ENCODE peak calls at places on chromosomes 7 and 10, in five cellular contexts. Y is cardiac muscle cell, O is uterus, A is breast epithelium, L is heart right ventricle. B is an unnamed sample.

GRCh38 chr10:112952282-112952991 is 2.4 kb downstream of the TCF7L2 start:
- DNase-seq in Y (peak; percentile 57), O (peak; percentile 24), A (no peak), L (peak; percentile 26), B (no peak)

GRCh38 chr10:97028126-97028831 is 157.5 kb downstream of the SLIT1 start:
- DNase-seq in Y (peak; percentile 12), O (no peak), A (no peak), L (no peak), B (no peak)

GRCh38 chr7:157576415-157576814 is 239.6 kb downstream of the DNAJB6 start:
- DNase-seq in Y (no peak), O (no peak), A (no peak), L (no peak), B (peak; percentile 77)

GRCh38 chr7:100886142-100886935 is 3.2 kb downstream of the UFSP1 start:
- DNase-seq in Y (no peak), O (no peak), A (no peak), L (no peak), B (no peak)

GRCh38 chr10:126373982-126374381 is 14.3 kb downstream of the ADAM12 start:
- DNase-seq in Y (no peak), O (no peak), A (no peak), L (no peak), B (no peak)

GRCh38 chr10:24651923-24652322 is 71.8 kb downstream of the ARHGAP21 start:
- DNase-seq in Y (no peak), O (no peak), A (no peak), L (no peak), B (no peak)

GRCh38 chr10:112811741-112812551 is 138.1 kb upstream of the TCF7L2 start:
- DNase-seq in Y (peak; percentile 92), O (peak; percentile 29), A (peak; percentile 66), L (no peak), B (peak; percentile 63)

GRCh38 chr7:41994746-41995110 is 242.3 kb downstream of the GLI3 start:
- DNase-seq in Y (no peak), O (no peak), A (no peak), L (no peak), B (no peak)

GRCh38 chr7:6482307-6482706 is 34.6 kb upstream of the DAGLB start:
- DNase-seq in Y (no peak), O (no peak), A (no peak), L (no peak), B (no peak)

GRCh38 chr10:49518982-49519578 is 19.8 kb downstream of the ERCC6 start:
- DNase-seq in Y (peak; percentile 72), O (no peak), A (no peak), L (no peak), B (no peak)

GRCh38 chr7:102019461-102019860 is 202.0 kb downstream of the CUX1 start:
- DNase-seq in Y (no peak), O (no peak), A (no peak), L (no peak), B (no peak)

GRCh38 chr10:78960316-78960800 is 108.4 kb upstream of the ZMIZ1 start:
- DNase-seq in Y (peak; percentile 90), O (peak; percentile 77), A (no peak), L (peak; percentile 45), B (peak; percentile 64)

GRCh38 chr7:104967595-104967994 is 46.4 kb upstream of the KMT2E start:
- DNase-seq in Y (peak; percentile 78), O (no peak), A (no peak), L (no peak), B (no peak)

GRCh38 chr10:58963723-58964124 is 212.7 kb upstream of the PHYHIPL start:
- DNase-seq in Y (no peak), O (no peak), A (no peak), L (no peak), B (no peak)

GRCh38 chr7:30028749-30029635 is 780 bp downstream of the PLEKHA8 start:
- DNase-seq in Y (peak; percentile 43), O (no peak), A (peak; percentile 54), L (peak; percentile 59), B (peak; percentile 55)

GRCh38 chr10:100979821-100980272 is 7.5 kb downstream of the MRPL43 start:
- DNase-seq in Y (no peak), O (no peak), A (no peak), L (no peak), B (no peak)

GRCh38 chr7:82335927-82336326 is 107.7 kb downstream of the CACNA2D1 start:
- DNase-seq in Y (peak; percentile 33), O (no peak), A (no peak), L (no peak), B (no peak)

GRCh38 chr7:17298840-17299476 is 506 bp downstream of the AHR start:
- DNase-seq in Y (peak; percentile 48), O (peak; percentile 37), A (peak; percentile 54), L (peak; percentile 58), B (peak; percentile 61)

GRCh38 chr10:12348341-12348869 is 942 bp upstream of the CAMK1D start:
- DNase-seq in Y (no peak), O (peak; percentile 20), A (no peak), L (no peak), B (no peak)

GRCh38 chr7:151265351-151265931 is 16.9 kb upstream of the SMARCD3 start:
- DNase-seq in Y (no peak), O (no peak), A (no peak), L (no peak), B (no peak)

GRCh38 chr10:44962870-44963738 is 3.5 kb downstream of the RASSF4 start:
- DNase-seq in Y (no peak), O (no peak), A (no peak), L (no peak), B (peak; percentile 45)
- TF ChIP-seq CTCF in Y (peak; percentile 14), O (no peak), A (peak; percentile 30), L (peak; percentile 39), B (no peak)

DNA sequence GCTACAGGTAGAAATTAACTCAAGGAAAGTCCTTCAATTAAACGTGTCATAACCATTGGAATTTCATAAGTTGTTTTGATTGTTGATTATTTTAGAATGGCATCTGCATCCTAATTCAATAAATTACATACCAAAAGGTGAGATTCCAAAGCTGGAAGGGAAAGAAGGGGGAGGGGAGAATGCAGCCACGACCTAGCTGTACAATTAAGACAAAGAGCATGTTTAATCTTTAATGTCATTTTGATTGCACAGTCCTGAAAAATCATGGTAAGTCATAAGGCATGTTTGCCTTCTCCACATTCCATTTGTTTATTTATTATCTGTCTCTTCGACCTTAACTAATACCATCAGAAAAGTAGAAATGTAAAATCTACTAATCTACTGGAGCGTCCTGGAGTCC is 358.1 kb downstream of the FRMD4A start:
- DNase-seq in Y (no peak), O (no peak), A (no peak), L (no peak), B (no peak)
- H3K4me1 ChIP-seq in Y (peaks cover 37% of the 10 kb centered on the region), O (no peaks in the 10 kb centered on the region), A (no peaks in the 10 kb centered on the region), L (peaks cover 6% of the 10 kb centered on the region), B (no peaks in the 10 kb centered on the region)

GRCh38 chr10:102678842-102679289 is 34.6 kb downstream of the TRIM8 start:
- DNase-seq in Y (peak; percentile 74), O (peak; percentile 38), A (peak; percentile 65), L (peak; percentile 70), B (peak; percentile 77)

GRCh38 chr10:102681696-102682095 is 32.5 kb downstream of the ARL3 start:
- DNase-seq in Y (no peak), O (no peak), A (no peak), L (no peak), B (no peak)

GRCh38 chr10:102677736-102678354 is 33.6 kb downstream of the TRIM8 start:
- DNase-seq in Y (no peak), O (no peak), A (no peak), L (no peak), B (no peak)

GRCh38 chr10:102682981-102683380 is 31.2 kb downstream of the ARL3 start:
- DNase-seq in Y (no peak), O (no peak), A (no peak), L (no peak), B (no peak)

GRCh38 chr10:102682441-102682840 is 31.8 kb downstream of the ARL3 start:
- DNase-seq in Y (no peak), O (no peak), A (no peak), L (no peak), B (peak; percentile 40)
- TF ChIP-seq CTCF in Y (no peak), O (no peak), A (no peak), L (no peak), B (no peak)

GRCh38 chr7:27131390-27131819 is 848 bp upstream of the HOXA4 start:
- DNase-seq in Y (no peak), O (no peak), A (no peak), L (no peak), B (no peak)

GRCh38 chr7:27129729-27130539 is 623 bp downstream of the HOXA4 start:
- DNase-seq in Y (no peak), O (peak; percentile 35), A (no peak), L (no peak), B (peak; percentile 78)

GRCh38 chr7:27132214-27132613 is 1.7 kb upstream of the HOXA4 start:
- DNase-seq in Y (no peak), O (no peak), A (no peak), L (no peak), B (no peak)

GRCh38 chr7:27128776-27129728 is 1.5 kb downstream of the HOXA4 start:
- DNase-seq in Y (no peak), O (no peak), A (no peak), L (no peak), B (peak; percentile 59)

DNA sequence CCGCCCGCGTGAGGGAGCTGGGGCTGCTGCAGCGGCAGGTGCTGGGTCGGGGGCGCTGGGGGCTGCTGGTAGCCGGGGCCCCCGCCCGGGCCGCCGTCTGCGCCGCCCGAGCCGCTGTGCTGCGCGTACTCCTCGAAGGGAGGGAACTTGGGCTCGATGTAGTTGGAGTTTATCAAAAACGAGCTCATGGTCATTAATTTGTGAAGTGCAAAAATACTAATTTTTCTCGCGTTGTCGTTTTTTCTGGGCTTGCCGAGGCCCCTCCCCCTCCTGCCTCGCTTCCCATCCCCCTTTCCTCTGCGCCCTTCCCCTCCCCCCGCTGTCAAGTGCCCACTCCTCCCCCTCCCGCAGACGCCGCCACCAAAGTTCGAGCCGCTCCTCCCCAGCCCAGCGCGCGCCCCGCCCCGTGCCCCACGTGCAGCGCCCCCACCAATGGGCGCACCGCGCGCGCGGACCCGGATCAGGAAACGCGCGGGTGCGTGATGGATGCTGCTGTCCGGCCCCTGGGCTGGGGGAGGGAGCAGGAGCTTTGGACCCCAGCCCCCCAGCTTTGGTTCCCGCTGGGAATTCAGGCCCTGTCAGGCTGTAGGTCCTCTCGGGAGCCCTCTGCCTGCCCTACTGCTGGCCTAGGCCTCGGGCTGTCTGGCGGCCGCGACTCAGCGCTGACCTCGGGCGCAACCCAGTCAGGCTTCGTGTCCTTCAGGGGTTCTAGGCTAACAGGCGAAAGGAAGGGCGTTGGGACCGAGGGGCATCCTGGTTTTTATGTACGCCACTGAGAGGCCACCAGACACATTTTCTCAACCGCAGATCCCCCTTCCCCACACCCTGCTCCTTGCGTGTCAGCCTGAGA is at the start of gene HOXA4:
- DNase-seq in Y (peak; percentile 50), O (peak; percentile 90), A (peak; percentile 89), L (peak; percentile 61), B (peak; percentile 94)
- H3K4me1 ChIP-seq in Y (no peaks in the 10 kb centered on the region), O (peaks cover 3% of the 10 kb centered on the region), A (peaks cover 8% of the 10 kb centered on the region), L (no peaks in the 10 kb centered on the region), B (peaks cover 56% of the 10 kb centered on the region)

DNA sequence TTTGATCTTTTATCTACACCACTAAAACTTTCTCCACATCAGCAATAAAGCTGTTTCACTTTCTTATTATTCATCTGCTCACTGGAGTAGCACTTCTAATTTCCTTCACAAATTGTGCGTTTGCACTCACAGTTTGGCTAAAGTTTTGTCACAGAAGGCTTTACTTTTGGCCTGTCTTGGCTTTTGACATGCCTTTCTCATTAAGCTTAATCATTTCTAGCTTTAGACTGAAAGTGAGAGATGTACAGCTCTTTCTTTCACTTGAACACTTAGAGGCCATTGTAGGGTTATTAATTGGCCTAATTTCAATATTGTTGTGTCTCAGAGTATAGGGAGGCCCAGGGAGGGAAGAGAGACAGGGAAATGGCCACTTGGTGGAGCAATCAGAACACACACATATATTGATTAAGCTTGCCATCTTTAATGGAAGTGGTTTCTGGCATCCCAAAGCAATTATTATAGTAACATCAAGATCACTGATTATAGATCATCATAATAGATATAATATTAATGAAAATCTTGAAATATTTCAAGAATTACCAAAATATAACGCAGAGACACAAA is 512.5 kb downstream of the ETV1 start:
- DNase-seq in Y (peak; percentile 1), O (no peak), A (no peak), L (no peak), B (no peak)
- TF ChIP-seq CTCF in Y (no peak), O (no peak), A (no peak), L (no peak), B (no peak)